ENCODE peak calls at places on chromosome 17, in four cellular contexts. K is lung, E is tibial nerve, S is ovary. L is an unnamed sample.

GRCh38 chr17:74744714-74745547 is 3.5 kb upstream of the NHERF1 start:
- DNase-seq in E (peak; percentile 92), K (peak; percentile 90), S (peak; percentile 77), L (peak; percentile 70)

GRCh38 chr17:15929941-15930340 is 15.0 kb upstream of the ADORA2B start:
- DNase-seq in K (no peak), S (no peak), E (no peak), L (no peak)

GRCh38 chr17:66715076-66715675 is 119.7 kb upstream of the CACNG5 start:
- DNase-seq in S (no peak), E (no peak), K (no peak), L (no peak)

GRCh38 chr17:37255434-37255833 is 120.4 kb upstream of the C17orf78 start:
- DNase-seq in E (no peak), K (no peak), S (no peak), L (no peak)

GRCh38 chr17:29342148-29342765 is 47.9 kb upstream of the TAOK1 start:
- DNase-seq in K (no peak), S (no peak), E (no peak), L (no peak)

GRCh38 chr17:58378895-58379824 is 27.2 kb upstream of the SUPT4H1 start:
- DNase-seq in E (no peak), K (no peak), S (no peak), L (no peak)

GRCh38 chr17:9104370-9105041 is 83.2 kb downstream of the NTN1 start:
- DNase-seq in E (no peak), S (no peak), K (no peak), L (no peak)

GRCh38 chr17:37828313-37829124 is 83.7 kb upstream of the HNF1B start:
- DNase-seq in S (no peak), E (no peak), K (no peak), L (peak; percentile 13)

GRCh38 chr17:74076446-74076845 is 127.0 kb upstream of the RPL38 start:
- DNase-seq in K (no peak), S (no peak), E (no peak), L (no peak)

GRCh38 chr17:65819810-65820209 is 258.4 kb upstream of the AXIN2 start:
- DNase-seq in S (no peak), K (no peak), E (no peak), L (no peak)

GRCh38 chr17:80504671-80505413 is 28.4 kb upstream of the NPTX1 start:
- DNase-seq in S (no peak), E (no peak), K (no peak), L (peak; percentile 35)

GRCh38 chr17:37391146-37391545 is 15.4 kb downstream of the C17orf78 start:
- DNase-seq in S (no peak), E (no peak), K (no peak), L (no peak)

GRCh38 chr17:82838386-82839063 is 1.3 kb downstream of the ZNF750 start:
- DNase-seq in S (no peak), K (peak; percentile 80), E (no peak), L (peak; percentile 64)

GRCh38 chr17:77417575-77417974 is 276.8 kb downstream of the SEC14L1 start:
- DNase-seq in S (no peak), K (no peak), E (no peak), L (no peak)

GRCh38 chr17:16363749-16364536 is 10.7 kb upstream of the CENPV start:
- DNase-seq in E (peak; percentile 61), S (peak; percentile 74), K (peak; percentile 77), L (peak; percentile 81)

GRCh38 chr17:7460850-7461660 is 16.2 kb downstream of the CHRNB1 start:
- DNase-seq in K (no peak), E (no peak), S (no peak), L (no peak)

GRCh38 chr17:38451840-38452529 is 23.7 kb downstream of the ARHGAP23 start:
- DNase-seq in E (no peak), S (peak; percentile 67), K (no peak), L (peak; percentile 96)

GRCh38 chr17:28576758-28577465 is at the start of gene ALDOC:
- DNase-seq in S (peak; percentile 97), K (peak; percentile 97), E (peak; percentile 97), L (peak; percentile 91)

GRCh38 chr17:12877953-12878669 is 88.8 kb downstream of the ARHGAP44 start:
- DNase-seq in K (no peak), S (no peak), E (no peak), L (no peak)

GRCh38 chr17:17528696-17529652 is 32.8 kb upstream of the RASD1 start:
- DNase-seq in E (no peak), K (no peak), S (no peak), L (no peak)

GRCh38 chr17:28940675-28941074 is 10.6 kb downstream of the PHF12 start:
- DNase-seq in E (no peak), S (no peak), K (no peak), L (no peak)

GRCh38 chr17:27993723-27994310 is 48.7 kb upstream of the NLK start:
- DNase-seq in E (no peak), S (no peak), K (no peak), L (no peak)

GRCh38 chr17:21375757-21376584 is at the start of gene KCNJ12:
- DNase-seq in S (no peak), E (no peak), K (no peak), L (no peak)

GRCh38 chr17:3866269-3866668 is 20.2 kb upstream of the NCBP3 start:
- DNase-seq in E (no peak), S (no peak), K (no peak), L (no peak)

GRCh38 chr17:82876149-82876548 is 36.3 kb upstream of the ZNF750 start:
- DNase-seq in S (no peak), K (no peak), E (no peak), L (no peak)

GRCh38 chr17:57899822-57900221 is 50.0 kb upstream of the MRPS23 start:
- DNase-seq in K (peak; percentile 69), E (no peak), S (no peak), L (no peak)

GRCh38 chr17:12821376-12821940 is 32.2 kb downstream of the ARHGAP44 start:
- DNase-seq in K (no peak), E (no peak), S (no peak), L (peak; percentile 54)

GRCh38 chr17:67016039-67016762 is 28.2 kb upstream of the CACNG1 start:
- DNase-seq in K (no peak), S (no peak), E (no peak), L (no peak)

GRCh38 chr17:6498798-6499540 is 54.7 kb downstream of the PIMREG start:
- DNase-seq in E (no peak), S (no peak), K (no peak), L (no peak)

GRCh38 chr17:45364531-45365390 is 47.9 kb upstream of the MAP3K14 start:
- DNase-seq in S (no peak), K (no peak), E (peak; percentile 9), L (peak; percentile 60)
- TF ChIP-seq CTCF in S (no peak), K (no peak), E (no peak), L (no peak)

DNA sequence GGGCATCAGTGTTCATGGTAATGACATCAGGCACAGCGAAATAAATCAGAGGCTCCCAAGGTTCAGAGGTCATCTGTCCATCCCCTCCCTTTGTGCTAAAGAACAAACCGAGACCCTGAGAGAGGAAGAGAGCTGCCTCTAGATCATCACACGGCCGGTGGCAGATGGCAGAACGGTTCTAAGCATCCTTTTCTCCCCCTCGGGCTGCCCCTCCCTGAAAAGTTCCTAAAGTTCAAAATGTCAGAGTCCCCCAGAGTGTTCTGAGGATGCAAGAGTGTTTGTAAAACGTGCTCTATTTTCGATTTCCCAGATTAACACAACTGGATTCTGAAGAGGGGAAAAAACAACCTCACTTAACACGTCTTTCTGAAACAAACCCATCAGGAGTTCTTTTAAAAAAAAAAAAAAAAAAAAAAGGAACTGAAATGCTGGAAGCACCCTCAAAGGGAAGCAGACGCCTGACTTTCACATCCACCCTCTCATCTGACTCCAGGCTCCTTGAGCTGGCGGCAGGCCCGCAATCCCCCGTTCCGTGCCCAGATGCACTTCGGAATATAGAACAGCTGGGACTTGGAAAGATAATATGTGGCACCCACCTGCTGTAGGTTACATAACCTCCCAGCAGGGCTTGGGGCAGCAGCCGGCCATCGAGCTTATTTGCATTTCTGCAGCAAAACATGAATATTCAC is 115.5 kb upstream of the SMURF2 start:
- DNase-seq in K (no peak), S (no peak), E (no peak), L (no peak)
- H3K4me3 ChIP-seq in K (no peak overlapping the region), S (no peak overlapping the region), E (peak overlapping the region; percentile 12), L (no peak overlapping the region)

GRCh38 chr17:34761646-34762045 is 182.3 kb downstream of the TMEM132E start:
- DNase-seq in S (no peak), K (no peak), E (no peak), L (no peak)
- TF ChIP-seq CTCF in S (no peak), K (no peak), E (no peak), L (no peak)

GRCh38 chr17:41785876-41786226 is 660 bp downstream of the JUP start:
- DNase-seq in K (peak; percentile 70), S (peak; percentile 57), E (no peak), L (peak; percentile 53)

GRCh38 chr17:41786227-41787020 is at the start of gene JUP:
- DNase-seq in E (peak; percentile 95), S (peak; percentile 100), K (peak; percentile 100), L (peak; percentile 99)

GRCh38 chr17:41782142-41782541 is 4.4 kb downstream of the JUP start:
- DNase-seq in K (no peak), E (no peak), S (no peak), L (no peak)

GRCh38 chr17:41785091-41785875 is 1.2 kb downstream of the JUP start:
- DNase-seq in K (no peak), S (peak; percentile 51), E (no peak), L (peak; percentile 64)

GRCh38 chr17:41784207-41784744 is 2.2 kb downstream of the JUP start:
- DNase-seq in S (no peak), E (no peak), K (peak; percentile 58), L (peak; percentile 83)
- H3K4me3 ChIP-seq in S (peak overlapping the region; percentile 78), E (no peak overlapping the region), K (no peak overlapping the region), L (peak overlapping the region; percentile 75)

DNA sequence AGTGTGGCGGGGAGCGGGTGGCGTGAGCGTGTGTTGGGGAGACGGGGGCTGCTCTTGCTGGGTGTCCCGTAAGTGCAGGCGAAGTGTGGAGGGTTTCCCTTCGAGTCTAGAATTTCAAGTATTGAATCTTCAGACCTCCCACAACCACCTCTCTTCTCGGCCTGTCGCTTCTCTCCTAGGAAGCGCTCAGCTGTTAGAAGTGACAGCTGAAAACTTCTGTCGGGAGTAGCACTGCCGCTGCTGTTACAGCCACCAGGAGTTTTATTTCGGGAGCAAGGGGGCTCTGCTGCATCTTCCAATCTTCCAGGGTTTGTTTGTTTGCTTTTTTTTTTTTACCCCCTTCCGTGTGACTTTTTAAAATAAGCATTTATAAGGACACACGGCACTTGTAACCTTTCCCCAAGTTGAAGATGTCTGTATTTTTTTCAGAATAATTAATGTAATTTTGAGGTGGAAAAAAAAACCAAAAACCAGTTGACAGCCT is 738 bp downstream of the RPS6KB1 start:
- DNase-seq in E (no peak), K (no peak), S (no peak), L (peak; percentile 13)
- TF ChIP-seq CTCF in E (no peak), K (no peak), S (no peak), L (no peak)